ENCODE peak calls at places on chromosomes 13 and 19, in seven cellular contexts. V is hepatocyte, Y is SK-N-SH, R is HCT116, K is H9, U is IMR-90, S is PC-3. Z is an unnamed sample. For H4K20me1, the result is how much of the 10 kb centered on the place peaks cover.

GRCh38 chr19:13053761-13054604 is 48.7 kb downstream of the LYL1 start:
- DNase-seq in V (peak), Y (peak), R (peak), K (no peak), U (peak), S (peak), Z (peak)

GRCh38 chr19:17337675-17338439 is 504 bp downstream of the GTPBP3 start:
- DNase-seq in V (no peak), Y (peak), R (no peak), K (no peak), U (no peak), S (peak), Z (peak)

GRCh38 chr13:83499286-83499685 is 383.0 kb downstream of the SLITRK1 start:
- DNase-seq in V (no peak), Y (no peak), R (no peak), K (no peak), U (peak), S (peak), Z (no peak)

GRCh38 chr13:73522937-73523336 is 464.1 kb downstream of the KLF5 start:
- DNase-seq in V (no peak), Y (no peak), R (no peak), K (peak), U (no peak), S (no peak), Z (no peak)

GRCh38 chr19:1171755-1172352 is 2.2 kb downstream of the SBNO2 start:
- DNase-seq in V (no peak), Y (no peak), R (no peak), K (no peak), U (no peak), S (peak), Z (peak)

GRCh38 chr19:56312787-56313343 is 1.8 kb downstream of the ZSCAN5A start:
- DNase-seq in V (no peak), Y (no peak), R (no peak), K (no peak), U (no peak), S (no peak), Z (no peak)

GRCh38 chr13:114259974-114260373 is 21.4 kb upstream of the UPF3A start:
- DNase-seq in V (no peak), Y (no peak), R (no peak), K (no peak), U (no peak), S (no peak), Z (no peak)

GRCh38 chr13:35210234-35210633 is 266.3 kb downstream of the MAB21L1 start:
- DNase-seq in V (no peak), Y (peak), R (no peak), K (no peak), U (no peak), S (peak), Z (no peak)

GRCh38 chr19:19554074-19555023 is 16.3 kb downstream of the CILP2 start:
- DNase-seq in V (peak), Y (peak), R (no peak), K (peak), U (peak), S (peak), Z (peak)

GRCh38 chr19:10430505-10431253 is 10.3 kb downstream of the PDE4A start:
- DNase-seq in V (peak), Y (peak), R (no peak), K (no peak), U (peak), S (peak), Z (peak)

GRCh38 chr19:45440873-45441654 is 17.3 kb upstream of the ERCC1 start:
- DNase-seq in V (peak), Y (no peak), R (no peak), K (peak), U (peak), S (peak), Z (peak)

GRCh38 chr13:98795220-98795619 is 42.7 kb upstream of the SLC15A1 start:
- DNase-seq in V (no peak), Y (no peak), R (no peak), K (no peak), U (no peak), S (no peak), Z (no peak)

GRCh38 chr13:49859568-49859967 is 67.1 kb upstream of the KPNA3 start:
- DNase-seq in V (peak), Y (no peak), R (peak), K (no peak), U (peak), S (peak), Z (no peak)

GRCh38 chr13:111940892-111941291 is 126.1 kb upstream of the SOX1 start:
- DNase-seq in V (no peak), Y (no peak), R (no peak), K (peak), U (no peak), S (no peak), Z (no peak)

GRCh38 chr19:2269244-2270156 is 12.5 kb downstream of the PEAK3 start:
- DNase-seq in V (peak), Y (peak), R (peak), K (peak), U (peak), S (peak), Z (peak)

GRCh38 chr19:2719910-2720776 is 1.0 kb downstream of the DIRAS1 start:
- DNase-seq in V (no peak), Y (peak), R (no peak), K (peak), U (peak), S (no peak), Z (peak)

GRCh38 chr19:38162094-38162493 is 61.9 kb downstream of the DPF1 start:
- DNase-seq in V (no peak), Y (no peak), R (no peak), K (no peak), U (no peak), S (no peak), Z (no peak)

GRCh38 chr19:34416021-34416545 is 11.9 kb downstream of the PDCD2L start:
- DNase-seq in V (no peak), Y (no peak), R (no peak), K (no peak), U (peak), S (no peak), Z (no peak)

GRCh38 chr19:45780448-45781281 is 1.6 kb downstream of the DMPK start:
- DNase-seq in V (no peak), Y (no peak), R (no peak), K (no peak), U (no peak), S (no peak), Z (no peak)

GRCh38 chr19:48635966-48636858 is 967 bp downstream of the DBP start:
- DNase-seq in V (peak), Y (no peak), R (no peak), K (no peak), U (no peak), S (no peak), Z (peak)

GRCh38 chr19:18408053-18408476 is 10.6 kb upstream of the LRRC25 start:
- DNase-seq in V (no peak), Y (peak), R (no peak), K (peak), U (no peak), S (peak), Z (peak)

GRCh38 chr19:33248104-33248503 is 22.5 kb upstream of the SLC7A10 start:
- DNase-seq in V (no peak), Y (peak), R (no peak), K (no peak), U (no peak), S (no peak), Z (no peak)
- H2AFZ ChIP-seq in V (no peak), Y (no peak), R (no peak), K (no peak), U (no peak), S (no peak), Z (no peak)

GRCh38 chr13:44406617-44407016 is 33.0 kb downstream of the SERP2 start:
- DNase-seq in V (no peak), Y (no peak), R (no peak), K (no peak), U (no peak), S (no peak), Z (no peak)

GRCh38 chr13:44404261-44405139 is 30.9 kb downstream of the SERP2 start:
- DNase-seq in V (peak), Y (peak), R (no peak), K (peak), U (no peak), S (no peak), Z (peak)

GRCh38 chr13:44403720-44404063 is 30.1 kb downstream of the SERP2 start:
- DNase-seq in V (no peak), Y (no peak), R (no peak), K (no peak), U (no peak), S (no peak), Z (no peak)

GRCh38 chr13:44401577-44401976 is 28.0 kb downstream of the SERP2 start:
- DNase-seq in V (no peak), Y (no peak), R (no peak), K (no peak), U (no peak), S (no peak), Z (no peak)

DNA sequence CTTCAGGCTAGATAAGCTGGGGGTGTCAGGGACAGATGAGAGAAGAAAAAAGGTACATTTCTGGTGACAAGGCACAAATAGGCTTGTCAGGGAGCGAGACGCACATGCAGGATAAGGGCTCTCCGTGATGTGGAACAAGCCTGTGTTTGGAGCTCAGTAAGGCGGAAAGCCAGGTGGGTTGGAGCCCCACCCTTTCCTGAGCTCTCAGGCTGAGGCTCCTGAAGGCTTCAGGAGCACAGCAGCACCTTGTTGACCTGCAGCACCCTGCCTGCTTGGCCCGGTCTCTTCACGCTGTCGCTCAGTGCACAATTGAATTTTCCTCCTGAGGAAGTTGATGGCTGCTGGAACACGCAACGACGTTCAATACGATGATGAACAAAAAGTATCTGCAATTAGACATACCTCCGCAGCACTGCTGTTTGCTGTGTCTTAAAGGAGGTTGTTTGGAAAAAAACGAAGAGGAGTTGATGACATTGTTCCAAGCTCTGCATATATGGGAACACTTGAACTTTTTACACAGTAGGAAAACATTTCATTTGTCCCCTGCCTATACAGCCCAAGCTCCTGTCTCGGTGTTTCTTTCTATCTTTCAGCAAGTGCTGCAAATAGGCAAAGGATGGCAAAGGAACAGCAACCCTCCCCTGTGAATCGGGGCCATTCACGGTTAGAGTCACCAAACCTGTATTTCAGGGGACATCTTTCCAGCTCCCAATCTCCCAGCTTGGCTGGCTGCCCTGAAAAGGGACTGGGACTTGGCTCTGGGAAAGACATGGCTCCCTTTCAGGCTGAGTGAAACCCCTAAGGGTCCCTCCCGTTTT is 29.5 kb downstream of the SERP2 start:
- DNase-seq in V (no peak), Y (no peak), R (no peak), K (no peak), U (no peak), S (peak), Z (no peak)
- H3K4me2 ChIP-seq in V (peak), Y (no peak), R (no peak), K (peak), U (no peak), S (peak), Z (peak)

GRCh38 chr19:54420383-54421168 is 5.3 kb downstream of the TTYH1 start:
- DNase-seq in V (peak), Y (no peak), R (no peak), K (peak), U (no peak), S (no peak), Z (peak)

GRCh38 chr19:54421169-54421516 is 5.9 kb downstream of the TTYH1 start:
- DNase-seq in V (no peak), Y (no peak), R (no peak), K (no peak), U (no peak), S (no peak), Z (no peak)

GRCh38 chr19:54420068-54420382 is 4.8 kb downstream of the TTYH1 start:
- DNase-seq in V (no peak), Y (no peak), R (no peak), K (no peak), U (no peak), S (no peak), Z (no peak)

GRCh38 chr19:54418030-54418929 is 3.0 kb downstream of the TTYH1 start:
- DNase-seq in V (no peak), Y (no peak), R (no peak), K (no peak), U (peak), S (no peak), Z (peak)

GRCh38 chr19:54418930-54419800 is 3.9 kb downstream of the TTYH1 start:
- DNase-seq in V (no peak), Y (no peak), R (no peak), K (no peak), U (no peak), S (no peak), Z (no peak)
- H4K20me1 ChIP-seq in V (under half), Y (under half), R (under half), K (under half), U (under half), S (under half), Z (under half)

GRCh38 chr13:22793598-22794134 is 387.1 kb upstream of the SGCG start:
- DNase-seq in V (peak), Y (no peak), R (peak), K (no peak), U (no peak), S (no peak), Z (no peak)
- H2AFZ ChIP-seq in V (peak), Y (no peak), R (peak), K (no peak), U (no peak), S (no peak), Z (peak)

Z was measured in neural progenitor cell.